ENCODE peak calls at places on chromosomes 16 and 17, in five cellular contexts. C is PC-3, X is lower leg skin, S is endodermal cell, A is cardiac muscle cell. W is an unnamed sample.

GRCh38 chr17:17118399-17118798 is 76.1 kb downstream of the MPRIP start:
- DNase-seq in C (no peak), X (no peak), S (no peak), A (no peak), W (no peak)

GRCh38 chr16:69286941-69287713 is 24.0 kb upstream of the VPS4A start:
- DNase-seq in C (peak; percentile 65), X (peak; percentile 87), S (no peak), A (peak; percentile 91), W (peak; percentile 18)

GRCh38 chr17:53516643-53517042 is 306.1 kb upstream of the KIF2B start:
- DNase-seq in C (peak; percentile 30), X (no peak), S (no peak), A (peak; percentile 59), W (no peak)

GRCh38 chr17:44689492-44690217 is at the start of gene CCDC43:
- DNase-seq in C (peak; percentile 96), X (peak; percentile 97), S (peak; percentile 99), A (peak; percentile 97), W (peak; percentile 96)

GRCh38 chr17:73683788-73684582 is 39.7 kb upstream of the SDK2 start:
- DNase-seq in C (no peak), X (no peak), S (peak; percentile 43), A (peak; percentile 6), W (no peak)

GRCh38 chr17:44558349-44559287 is 1.3 kb downstream of the FZD2 start:
- DNase-seq in C (no peak), X (no peak), S (peak; percentile 82), A (no peak), W (no peak)

GRCh38 chr17:565506-565905 is 149.1 kb downstream of the VPS53 start:
- DNase-seq in C (no peak), X (no peak), S (peak; percentile 81), A (no peak), W (peak; percentile 2)

GRCh38 chr17:32483451-32484019 is 3.3 kb upstream of the CDK5R1 start:
- DNase-seq in C (peak; percentile 25), X (no peak), S (peak; percentile 96), A (peak; percentile 90), W (peak; percentile 42)

GRCh38 chr17:27816946-27817345 is 16.6 kb upstream of the NOS2 start:
- DNase-seq in C (no peak), X (no peak), S (no peak), A (no peak), W (no peak)

GRCh38 chr17:28364665-28365363 is at the start of gene SEBOX:
- DNase-seq in C (no peak), X (no peak), S (no peak), A (no peak), W (no peak)

GRCh38 chr17:76852843-76853242 is 15.4 kb upstream of the MGAT5B start:
- DNase-seq in C (no peak), X (no peak), S (no peak), A (no peak), W (no peak)

GRCh38 chr17:40846515-40847155 is 20.4 kb downstream of the KRT12 start:
- DNase-seq in C (peak; percentile 61), X (no peak), S (no peak), A (no peak), W (no peak)

GRCh38 chr16:69089091-69089912 is 16.2 kb upstream of the HAS3 start:
- DNase-seq in C (no peak), X (no peak), S (peak; percentile 81), A (no peak), W (no peak)

GRCh38 chr17:72376486-72377345 is 255.9 kb downstream of the SOX9 start:
- DNase-seq in C (no peak), X (no peak), S (no peak), A (no peak), W (no peak)

GRCh38 chr16:86026136-86026905 is 127.4 kb downstream of the IRF8 start:
- DNase-seq in C (no peak), X (peak; percentile 70), S (peak; percentile 44), A (no peak), W (no peak)

GRCh38 chr17:9255838-9256237 is 234.5 kb downstream of the NTN1 start:
- DNase-seq in C (no peak), X (no peak), S (no peak), A (no peak), W (no peak)

GRCh38 chr17:9256944-9257629 is 235.8 kb downstream of the NTN1 start:
- DNase-seq in C (peak; percentile 59), X (no peak), S (no peak), A (no peak), W (no peak)

GRCh38 chr17:9258115-9259020 is 237.1 kb downstream of the NTN1 start:
- DNase-seq in C (no peak), X (no peak), S (peak; percentile 70), A (no peak), W (no peak)

GRCh38 chr17:9254841-9255240 is 233.5 kb downstream of the NTN1 start:
- DNase-seq in C (no peak), X (no peak), S (no peak), A (no peak), W (no peak)

DNA sequence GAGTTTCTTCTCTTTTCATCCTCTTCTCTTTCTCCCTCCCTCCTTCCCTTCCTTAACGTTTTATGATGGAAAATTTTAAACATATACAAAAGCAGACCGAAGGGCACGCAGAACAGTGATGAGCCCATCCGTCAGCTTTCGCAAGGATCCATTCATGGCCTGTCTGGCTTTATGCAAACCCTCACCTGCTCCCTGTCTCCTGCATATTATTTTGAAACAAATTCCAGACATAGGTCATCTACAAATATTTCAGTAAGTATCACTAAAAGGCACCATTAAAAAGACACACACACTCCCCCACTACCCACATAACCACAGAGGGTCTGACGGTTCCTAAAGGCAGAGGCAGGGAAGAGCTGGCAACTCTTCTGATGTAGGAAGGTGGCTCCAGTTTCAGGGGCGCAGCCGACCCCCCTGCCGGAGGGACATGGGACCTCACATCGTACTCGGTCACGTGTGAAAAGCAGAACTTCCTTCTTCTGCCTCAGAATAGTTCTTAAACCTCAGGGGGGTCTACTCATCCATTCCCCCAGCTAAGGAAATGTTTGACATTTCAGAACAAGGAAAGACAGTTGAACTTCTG is 235.1 kb downstream of the NTN1 start:
- DNase-seq in C (no peak), X (no peak), S (no peak), A (no peak), W (no peak)
- TF ChIP-seq CTCF in C (no peak), X (no peak), S (no peak), A (no peak), W (no peak)

GRCh38 chr16:66278111-66278531 is 88.4 kb upstream of the CDH5 start:
- DNase-seq in C (peak; percentile 92), X (peak; percentile 85), S (peak; percentile 26), A (no peak), W (no peak)

GRCh38 chr16:66277311-66278070 is 89.0 kb upstream of the CDH5 start:
- DNase-seq in C (no peak), X (peak; percentile 83), S (peak; percentile 27), A (no peak), W (no peak)

GRCh38 chr16:66275795-66276428 is 90.6 kb upstream of the CDH5 start:
- DNase-seq in C (peak; percentile 80), X (peak; percentile 81), S (peak; percentile 90), A (peak; percentile 87), W (peak; percentile 46)

GRCh38 chr16:66274335-66275110 is 92.0 kb upstream of the CDH5 start:
- DNase-seq in C (peak; percentile 62), X (peak; percentile 74), S (peak; percentile 46), A (peak; percentile 71), W (no peak)

GRCh38 chr16:66278604-66279262 is 87.8 kb upstream of the CDH5 start:
- DNase-seq in C (peak; percentile 88), X (peak; percentile 65), S (peak; percentile 52), A (no peak), W (no peak)
- TF ChIP-seq CTCF in C (peak; percentile 65), X (no peak), S (peak; percentile 70), A (no peak), W (no peak)

GRCh38 chr17:57834146-57834741 is 15.6 kb downstream of the MRPS23 start:
- DNase-seq in C (peak; percentile 96), X (no peak), S (peak; percentile 88), A (no peak), W (no peak)
- TF ChIP-seq CTCF in C (peak; percentile 35), X (no peak), S (peak; percentile 50), A (no peak), W (no peak)

GRCh38 chr17:60577147-60577925 is 22.7 kb upstream of the PPM1D start:
- DNase-seq in C (peak; percentile 52), X (peak; percentile 52), S (peak; percentile 65), A (peak; percentile 75), W (no peak)
- TF ChIP-seq CTCF in C (peak; percentile 59), X (no peak), S (peak; percentile 30), A (peak; percentile 4), W (no peak)

DNA sequence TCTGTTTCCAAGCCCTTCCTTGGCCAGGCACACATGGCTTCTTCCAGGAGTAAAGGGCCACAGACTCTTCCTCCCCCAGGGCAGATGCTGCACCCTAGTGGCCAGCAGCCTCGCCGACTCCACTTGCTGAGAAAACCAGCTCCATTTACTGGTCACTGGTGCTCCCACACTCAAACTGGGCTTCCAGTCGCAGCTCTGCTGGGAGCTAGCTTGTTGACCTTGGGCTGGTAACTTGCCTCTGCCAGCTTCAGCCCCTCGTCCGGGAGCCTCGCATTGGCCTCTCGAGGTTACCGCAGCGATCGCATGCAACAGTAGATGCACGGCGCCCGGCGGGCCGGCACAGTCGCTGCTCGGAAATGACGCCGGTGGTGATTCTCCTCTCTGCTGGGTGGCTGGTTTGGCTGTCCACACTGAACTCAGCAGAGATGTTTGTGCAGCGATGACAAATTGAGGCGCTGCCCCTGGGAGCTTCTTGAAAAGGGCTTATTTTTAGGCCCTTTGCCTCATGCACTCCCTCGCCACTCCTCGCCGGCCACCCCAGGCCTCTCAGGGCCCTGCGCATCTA is 81.7 kb upstream of the PLCG2 start:
- DNase-seq in C (peak; percentile 51), X (no peak), S (peak; percentile 92), A (peak; percentile 66), W (no peak)
- TF ChIP-seq CTCF in C (peak; percentile 71), X (no peak), S (peak; percentile 87), A (peak; percentile 68), W (peak; percentile 63)

W was measured in neural crest cell.